ENCODE peak calls at places on chromosomes 3 and 15, in nine cellular contexts. U, P, R, W, H, O, F, Z and T are unnamed samples.

GRCh38 chr3:31505353-31506048 is 27.2 kb upstream of the STT3B start:
- DNase-seq in U (no peak), P (no peak), R (no peak), W (no peak), H (no peak), O (no peak), F (no peak), Z (no peak), T (no peak)

GRCh38 chr3:30493912-30494311 is 112.5 kb upstream of the TGFBR2 start:
- DNase-seq in U (peak), P (peak), R (peak), W (no peak), H (no peak), O (no peak), F (no peak), Z (peak), T (no peak)

GRCh38 chr15:44033894-44034293 is 161.2 kb downstream of the FRMD5 start:
- DNase-seq in U (peak), P (no peak), R (no peak), W (peak), H (no peak), O (no peak), F (no peak), Z (peak), T (no peak)

GRCh38 chr3:26346497-26346896 is 276.1 kb upstream of the LRRC3B start:
- DNase-seq in U (no peak), P (no peak), R (no peak), W (no peak), H (no peak), O (no peak), F (no peak), Z (no peak), T (no peak)

GRCh38 chr3:97835761-97836160 is 13.9 kb downstream of the CRYBG3 start:
- DNase-seq in U (no peak), P (no peak), R (peak), W (peak), H (no peak), O (no peak), F (no peak), Z (no peak), T (no peak)

GRCh38 chr3:138875754-138876664 is 41.3 kb upstream of the PIK3CB start:
- DNase-seq in U (no peak), P (no peak), R (no peak), W (peak), H (no peak), O (no peak), F (no peak), Z (peak), T (no peak)

GRCh38 chr3:177357352-177358084 is 160.2 kb upstream of the TBL1XR1 start:
- DNase-seq in U (peak), P (peak), R (no peak), W (peak), H (peak), O (no peak), F (no peak), Z (peak), T (no peak)

GRCh38 chr15:93706476-93706875 is 524.9 kb upstream of the MCTP2 start:
- DNase-seq in U (no peak), P (peak), R (no peak), W (no peak), H (no peak), O (no peak), F (no peak), Z (no peak), T (no peak)

GRCh38 chr3:142027713-142028112 is 121.6 kb downstream of the TFDP2 start:
- DNase-seq in U (peak), P (peak), R (no peak), W (peak), H (no peak), O (no peak), F (peak), Z (peak), T (no peak)

GRCh38 chr3:99843590-99844260 is 26.1 kb downstream of the CMSS1 start:
- DNase-seq in U (no peak), P (no peak), R (no peak), W (no peak), H (peak), O (no peak), F (no peak), Z (peak), T (no peak)

GRCh38 chr15:69665641-69666091 is 213.0 kb downstream of the RPLP1 start:
- DNase-seq in U (no peak), P (no peak), R (no peak), W (no peak), H (no peak), O (no peak), F (peak), Z (peak), T (no peak)

GRCh38 chr3:115245437-115245836 is 98.3 kb upstream of the ZBTB20 start:
- DNase-seq in U (peak), P (peak), R (peak), W (peak), H (no peak), O (no peak), F (no peak), Z (peak), T (no peak)

GRCh38 chr3:33186524-33187367 is 31.9 kb downstream of the SUSD5 start:
- DNase-seq in U (no peak), P (no peak), R (no peak), W (peak), H (no peak), O (no peak), F (no peak), Z (peak), T (no peak)

GRCh38 chr3:128349963-128350599 is 116.6 kb downstream of the DNAJB8 start:
- DNase-seq in U (no peak), P (no peak), R (no peak), W (no peak), H (peak), O (no peak), F (no peak), Z (no peak), T (no peak)

GRCh38 chr3:4474683-4475490 is 7.8 kb upstream of the SUMF1 start:
- DNase-seq in U (peak), P (peak), R (peak), W (peak), H (no peak), O (no peak), F (no peak), Z (peak), T (no peak)

GRCh38 chr15:51801391-51801835 is 28.0 kb upstream of the TMOD3 start:
- DNase-seq in U (peak), P (peak), R (no peak), W (peak), H (peak), O (no peak), F (peak), Z (peak), T (no peak)

GRCh38 chr15:76206325-76206976 is 104.8 kb downstream of the ETFA start:
- DNase-seq in U (peak), P (no peak), R (peak), W (peak), H (peak), O (no peak), F (peak), Z (peak), T (no peak)